ENCODE peak calls at places on chromosomes 2 and 18, in four cellular contexts. V, T, Z and K are unnamed samples.

GRCh38 chr2:11692966-11693521 is 23.0 kb upstream of the NTSR2 start:
- DNase-seq in T (peak; percentile 75), V (peak; percentile 70), Z (peak; percentile 62), K (peak; percentile 47)

GRCh38 chr2:189096769-189097447 is 82.7 kb downstream of the COL5A2 start:
- DNase-seq in T (no peak), V (no peak), Z (no peak), K (no peak)

GRCh38 chr2:36238126-36238525 is 117.5 kb upstream of the CRIM1 start:
- DNase-seq in V (no peak), T (no peak), Z (no peak), K (no peak)

GRCh38 chr2:68811364-68811763 is 59.8 kb downstream of the BMP10 start:
- DNase-seq in Z (no peak), V (peak; percentile 84), T (no peak), K (peak; percentile 46)

GRCh38 chr2:17672583-17673317 is 80.9 kb downstream of the SMC6 start:
- DNase-seq in V (no peak), T (no peak), Z (no peak), K (no peak)

GRCh38 chr2:23666241-23667025 is 260.5 kb downstream of the ATAD2B start:
- DNase-seq in V (no peak), T (no peak), Z (no peak), K (no peak)

GRCh38 chr2:9465170-9465569 is 9.2 kb upstream of the IAH1 start:
- DNase-seq in T (no peak), V (no peak), Z (no peak), K (no peak)

GRCh38 chr2:62685986-62686625 is 19.4 kb upstream of the EHBP1 start:
- DNase-seq in V (no peak), Z (no peak), T (no peak), K (no peak)

GRCh38 chr2:192140236-192140839 is 54.4 kb downstream of the TMEFF2 start:
- DNase-seq in V (no peak), Z (no peak), T (no peak), K (no peak)

GRCh38 chr2:54457326-54458023 is 1.3 kb downstream of the SPTBN1 start:
- DNase-seq in Z (no peak), T (peak; percentile 36), V (peak; percentile 86), K (peak; percentile 68)

GRCh38 chr2:145323512-145323911 is 803.6 kb upstream of the ZEB2 start:
- DNase-seq in V (no peak), Z (no peak), T (no peak), K (no peak)

GRCh38 chr2:15986644-15987043 is 46.3 kb downstream of the MYCN start:
- DNase-seq in V (no peak), T (no peak), Z (no peak), K (no peak)

GRCh38 chr2:64854773-64855237 is 134.4 kb upstream of the SLC1A4 start:
- DNase-seq in T (no peak), Z (no peak), V (no peak), K (no peak)

GRCh38 chr18:70337139-70337972 is 48.5 kb downstream of the SOCS6 start:
- DNase-seq in V (no peak), Z (no peak), T (peak; percentile 10), K (peak; percentile 20)

GRCh38 chr18:35577045-35577848 is 4.3 kb upstream of the GALNT1 start:
- DNase-seq in T (no peak), Z (no peak), V (no peak), K (no peak)

GRCh38 chr2:24228470-24228869 is 53.6 kb downstream of the FAM228A start:
- DNase-seq in V (no peak), T (no peak), Z (no peak), K (no peak)

GRCh38 chr18:3855961-3856360 is 406.0 kb downstream of the TGIF1 start:
- DNase-seq in T (no peak), Z (no peak), V (no peak), K (no peak)

GRCh38 chr2:197345846-197346370 is 35.3 kb upstream of the ANKRD44 start:
- DNase-seq in Z (no peak), T (no peak), V (no peak), K (no peak)

GRCh38 chr2:25877431-25878360 is 591 bp downstream of the ASXL2 start:
- DNase-seq in V (peak; percentile 75), T (peak; percentile 87), Z (peak; percentile 60), K (peak; percentile 20)

GRCh38 chr2:109164739-109165221 is 35.8 kb downstream of the SH3RF3 start:
- DNase-seq in Z (no peak), V (peak; percentile 69), T (no peak), K (peak; percentile 44)

GRCh38 chr18:35478520-35479435 is 19.0 kb downstream of the INO80C start:
- DNase-seq in V (no peak), T (no peak), Z (no peak), K (no peak)

GRCh38 chr2:141601511-141602152 is 529.2 kb downstream of the LRP1B start:
- DNase-seq in V (peak; percentile 3), T (no peak), Z (no peak), K (no peak)

GRCh38 chr2:21013043-21013816 is 30.6 kb downstream of the APOB start:
- DNase-seq in T (no peak), Z (no peak), V (no peak), K (no peak)

GRCh38 chr18:61702007-61702406 is 190.8 kb downstream of the RNF152 start:
- DNase-seq in T (no peak), Z (no peak), V (no peak), K (no peak)

GRCh38 chr2:150462772-150463171 is 24.7 kb downstream of the RND3 start:
- DNase-seq in V (no peak), Z (no peak), T (no peak), K (no peak)

GRCh38 chr2:30707304-30707903 is 99.8 kb downstream of the CAPN13 start:
- DNase-seq in Z (no peak), V (no peak), T (no peak), K (no peak)

GRCh38 chr2:48423376-48423775 is 106.6 kb upstream of the STON1 start:
- DNase-seq in Z (no peak), V (no peak), T (no peak), K (no peak)

GRCh38 chr18:21194871-21195771 is 46.9 kb upstream of the GREB1L start:
- DNase-seq in Z (no peak), V (no peak), T (peak; percentile 54), K (no peak)

GRCh38 chr2:62570861-62571698 is 65.1 kb upstream of the TMEM17 start:
- DNase-seq in T (no peak), Z (no peak), V (peak; percentile 58), K (no peak)

GRCh38 chr18:31204833-31205232 is 42.2 kb upstream of the DSC1 start:
- DNase-seq in Z (no peak), T (no peak), V (peak; percentile 24), K (no peak)

GRCh38 chr18:31206787-31207381 is 44.2 kb upstream of the DSC1 start:
- DNase-seq in Z (no peak), T (no peak), V (peak; percentile 79), K (peak; percentile 24)

GRCh38 chr18:31205273-31205672 is 42.6 kb upstream of the DSC1 start:
- DNase-seq in V (no peak), Z (no peak), T (no peak), K (no peak)

GRCh38 chr18:31204169-31204568 is 41.5 kb upstream of the DSC1 start:
- DNase-seq in V (no peak), Z (no peak), T (no peak), K (no peak)

DNA sequence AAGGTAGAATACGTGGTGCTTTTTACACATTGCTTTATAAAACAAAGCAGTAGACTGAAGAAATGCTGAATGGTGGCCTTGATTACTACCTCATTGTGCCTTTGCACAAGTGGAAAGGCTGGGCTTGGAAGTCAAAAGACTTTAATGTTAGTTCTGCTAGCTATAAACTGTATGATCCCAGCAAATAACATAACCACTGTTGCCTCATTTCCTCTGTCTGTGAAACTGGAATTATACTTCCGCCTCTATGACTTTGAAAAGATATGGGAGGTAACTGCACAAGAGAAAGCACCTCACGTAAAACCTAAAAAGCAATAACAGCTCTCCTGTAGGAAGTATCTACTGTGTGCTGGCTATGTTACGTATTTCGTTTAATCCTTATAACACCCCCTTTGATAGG is 43.4 kb upstream of the DSC1 start:
- DNase-seq in T (no peak), Z (no peak), V (no peak), K (no peak)
- H3K27ac ChIP-seq in T (no peak overlapping the region), Z (no peak overlapping the region), V (peak overlapping the region; percentile 83), K (no peak overlapping the region)

GRCh38 chr2:190405995-190406394 is 2.2 kb upstream of the MFSD6 start:
- DNase-seq in V (no peak), T (no peak), Z (no peak), K (no peak)

GRCh38 chr2:190407662-190408537 is at the start of gene MFSD6:
- DNase-seq in V (peak; percentile 82), T (peak; percentile 57), Z (peak; percentile 66), K (peak; percentile 71)

GRCh38 chr2:190407246-190407661 is 901 bp upstream of the MFSD6 start:
- DNase-seq in T (no peak), Z (peak; percentile 54), V (no peak), K (no peak)

GRCh38 chr2:190405069-190405468 is 3.1 kb upstream of the MFSD6 start:
- DNase-seq in V (no peak), Z (no peak), T (no peak), K (no peak)

DNA sequence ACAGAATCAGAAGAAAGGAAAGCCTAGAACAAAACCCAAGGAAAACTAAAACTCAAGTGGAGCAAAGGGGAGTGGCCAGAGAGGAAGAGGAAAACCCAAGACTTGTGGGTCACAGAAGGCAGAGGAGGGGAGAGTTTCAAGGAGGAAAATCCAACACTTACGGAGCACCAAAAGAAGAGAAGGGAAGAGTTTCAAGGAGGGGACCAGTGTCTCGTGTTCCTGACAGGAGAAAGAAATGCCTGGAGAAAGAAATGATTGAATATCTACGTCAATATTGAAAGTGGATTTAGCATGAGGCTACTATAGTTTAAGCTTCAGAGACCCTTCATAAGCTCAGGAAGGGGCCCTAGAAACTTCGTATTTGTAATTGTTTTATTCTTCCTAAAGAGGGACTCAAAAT is 1.4 kb upstream of the MFSD6 start:
- DNase-seq in T (no peak), Z (no peak), V (no peak), K (no peak)
- H3K27me3 ChIP-seq in T (no peaks in the 10 kb centered on the region), Z (no peaks in the 10 kb centered on the region), V (no peaks in the 10 kb centered on the region), K (no peaks in the 10 kb centered on the region)

GRCh38 chr2:5234563-5234962 is 457.6 kb upstream of the SOX11 start:
- DNase-seq in Z (no peak), T (no peak), V (no peak), K (no peak)
- H3K9me3 ChIP-seq in Z (no peaks in the 10 kb centered on the region), T (no peaks in the 10 kb centered on the region), V (no peaks in the 10 kb centered on the region), K (no peaks in the 10 kb centered on the region)

GRCh38 chr2:238059505-238059904 is 1.3 kb upstream of the SCLY start:
- DNase-seq in Z (no peak), V (no peak), T (no peak), K (no peak)

GRCh38 chr2:238063414-238064189 is 2.8 kb downstream of the SCLY start:
- DNase-seq in T (no peak), Z (no peak), V (no peak), K (no peak)

GRCh38 chr2:238060542-238061309 is at the start of gene SCLY:
- DNase-seq in Z (peak; percentile 95), V (peak; percentile 99), T (peak; percentile 98), K (peak; percentile 99)

GRCh38 chr2:238061310-238062202 is 755 bp downstream of the SCLY start:
- DNase-seq in Z (peak; percentile 30), T (peak; percentile 36), V (peak; percentile 64), K (no peak)

DNA sequence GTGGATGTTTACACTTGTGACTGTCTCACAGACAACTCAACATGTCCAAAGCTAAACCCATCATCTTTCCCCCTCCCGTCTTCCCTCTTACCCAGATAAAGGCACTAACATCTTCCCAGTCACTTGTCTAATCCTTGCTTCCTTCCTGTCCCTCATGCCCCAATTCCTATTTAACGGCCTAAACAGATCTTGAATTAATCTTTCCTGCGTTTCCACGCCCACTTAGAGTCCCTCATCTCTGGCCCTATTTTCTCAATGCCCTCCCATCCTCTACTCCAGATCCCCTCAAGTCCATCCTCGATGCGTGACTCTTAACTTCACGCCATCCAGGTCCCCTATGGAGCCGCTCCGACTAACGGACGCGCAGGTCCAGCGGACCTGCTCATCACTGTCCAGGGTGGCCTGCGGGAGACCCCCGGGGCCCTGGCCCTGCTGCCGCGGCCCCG is 682 bp upstream of the SCLY start:
- DNase-seq in T (no peak), Z (no peak), V (no peak), K (no peak)
- H3K27ac ChIP-seq in T (peak overlapping the region; percentile 45), Z (peak overlapping the region; percentile 81), V (peak overlapping the region; percentile 93), K (peak overlapping the region; percentile 95)